ENCODE peak calls at places on chromosomes 16 and 17, in seven cellular contexts. B is stomach, X is colonic mucosa, J is OCI-LY7, V is heart right ventricle, Z is neural progenitor cell, P is cardiac muscle cell. R is an unnamed sample.

GRCh38 chr16:72246423-72246822 is 74.5 kb upstream of the PMFBP1 start:
- DNase-seq in B (no peak), X (no peak), J (peak; percentile 2), V (no peak), P (no peak), Z (no peak), R (no peak)

GRCh38 chr16:77574867-77575619 is 140.2 kb upstream of the ADAMTS18 start:
- DNase-seq in X (no peak), Z (no peak), V (peak; percentile 64), J (no peak), B (no peak), P (peak; percentile 71), R (no peak)

GRCh38 chr16:963913-964695 is 6.7 kb downstream of the LMF1 start:
- DNase-seq in V (no peak), Z (no peak), P (no peak), X (no peak), J (no peak), B (no peak), R (no peak)

GRCh38 chr16:58026705-58027340 is 1.3 kb downstream of the MMP15 start:
- DNase-seq in B (peak; percentile 39), X (peak; percentile 44), V (no peak), J (no peak), P (no peak), Z (peak; percentile 66), R (peak; percentile 71)

GRCh38 chr16:85910073-85910853 is 11.3 kb downstream of the IRF8 start:
- DNase-seq in V (no peak), P (no peak), X (no peak), Z (no peak), B (no peak), J (peak; percentile 78), R (no peak)

GRCh38 chr17:19448341-19449268 is 37.6 kb downstream of the RNF112 start:
- DNase-seq in X (no peak), B (no peak), V (no peak), P (peak; percentile 99), Z (no peak), J (no peak), R (no peak)

GRCh38 chr16:51648521-51648920 is 497.5 kb upstream of the SALL1 start:
- DNase-seq in X (no peak), J (no peak), B (no peak), Z (no peak), P (peak; percentile 46), V (no peak), R (no peak)

GRCh38 chr16:58451945-58452401 is 48.0 kb upstream of the NDRG4 start:
- DNase-seq in J (no peak), V (no peak), P (peak; percentile 44), X (no peak), Z (no peak), B (no peak), R (no peak)

GRCh38 chr17:9932481-9932880 is 27.4 kb upstream of the RCVRN start:
- DNase-seq in V (no peak), J (no peak), B (no peak), X (no peak), Z (no peak), P (peak; percentile 42), R (no peak)

GRCh38 chr17:62614142-62614541 is 13.3 kb upstream of the MRC2 start:
- DNase-seq in V (no peak), Z (no peak), P (peak; percentile 87), X (no peak), J (no peak), B (no peak), R (no peak)

GRCh38 chr16:89319883-89320716 is 102.6 kb downstream of the ZNF778 start:
- DNase-seq in B (peak; percentile 51), P (peak; percentile 71), J (no peak), V (no peak), X (no peak), Z (no peak), R (no peak)

GRCh38 chr17:2111691-2112090 is 56.8 kb downstream of the HIC1 start:
- DNase-seq in X (no peak), J (no peak), Z (no peak), V (no peak), B (peak; percentile 34), P (peak; percentile 95), R (no peak)

GRCh38 chr17:58531122-58531521 is 16.7 kb upstream of the MTMR4 start:
- DNase-seq in V (no peak), P (no peak), X (no peak), J (no peak), B (no peak), Z (peak; percentile 44), R (no peak)

GRCh38 chr16:29913514-29913913 is 12.5 kb downstream of the KCTD13 start:
- DNase-seq in X (no peak), B (no peak), Z (no peak), P (no peak), V (no peak), J (no peak), R (peak; percentile 13)

GRCh38 chr17:63841350-63842172 is 924 bp downstream of the SMARCD2 start:
- DNase-seq in J (peak; percentile 61), X (peak; percentile 70), V (peak; percentile 59), Z (peak; percentile 71), P (peak; percentile 71), B (peak; percentile 60), R (peak; percentile 80)

GRCh38 chr16:81545470-81546175 is 101.0 kb downstream of the CMIP start:
- DNase-seq in B (no peak), J (no peak), Z (no peak), V (no peak), P (no peak), X (no peak), R (peak; percentile 33)

GRCh38 chr17:46769531-46770438 is 48.7 kb downstream of the WNT3 start:
- DNase-seq in X (peak; percentile 15), B (peak; percentile 24), Z (no peak), P (no peak), V (no peak), J (no peak), R (no peak)

GRCh38 chr17:69470702-69471101 is 56.2 kb downstream of the MAP2K6 start:
- DNase-seq in B (no peak), V (no peak), J (no peak), P (no peak), X (peak; percentile 88), Z (no peak), R (no peak)

GRCh38 chr17:48047741-48048320 is 328 bp upstream of the NFE2L1 start:
- DNase-seq in X (peak; percentile 99), J (peak; percentile 99), V (peak; percentile 100), P (peak; percentile 100), B (peak; percentile 99), Z (peak; percentile 100), R (peak; percentile 99)

GRCh38 chr17:48047113-48047740 is 932 bp upstream of the NFE2L1 start:
- DNase-seq in Z (peak; percentile 49), B (no peak), J (peak; percentile 29), X (no peak), P (no peak), V (no peak), R (no peak)

GRCh38 chr17:48045270-48046001 is 2.7 kb upstream of the NFE2L1 start:
- DNase-seq in B (no peak), J (no peak), V (no peak), Z (no peak), P (no peak), X (peak; percentile 79), R (peak; percentile 37)

GRCh38 chr17:48044851-48045250 is 3.3 kb upstream of the NFE2L1 start:
- DNase-seq in B (no peak), Z (no peak), X (no peak), J (no peak), V (no peak), P (no peak), R (peak; percentile 5)

DNA sequence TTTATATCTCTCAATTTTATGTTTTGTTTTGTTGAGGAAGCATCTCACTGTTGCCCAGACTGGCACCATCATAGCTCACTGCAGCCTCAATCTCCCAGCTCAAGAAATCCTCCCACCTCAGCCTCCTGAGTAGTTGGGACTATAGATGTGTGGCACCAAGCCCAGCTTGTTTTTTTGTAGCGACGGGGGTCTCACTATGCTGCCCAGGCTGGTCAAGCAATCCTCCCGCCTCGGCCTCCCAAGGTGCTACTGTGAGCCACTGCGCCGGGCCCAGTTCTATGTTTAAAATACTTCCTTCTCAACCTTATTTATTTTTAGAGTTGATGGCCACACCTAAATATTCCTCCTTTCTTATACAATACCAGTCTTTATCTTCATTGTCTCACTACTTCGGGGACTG is 1.9 kb upstream of the NFE2L1 start:
- DNase-seq in B (no peak), X (no peak), V (no peak), P (no peak), Z (no peak), J (no peak), R (no peak)
- H3K4me3 ChIP-seq in B (no peak overlapping the region), X (no peak overlapping the region), V (no peak overlapping the region), P (no peak overlapping the region), Z (peak overlapping the region; percentile 93), J (peak overlapping the region; percentile 78), R (peak overlapping the region; percentile 91)

DNA sequence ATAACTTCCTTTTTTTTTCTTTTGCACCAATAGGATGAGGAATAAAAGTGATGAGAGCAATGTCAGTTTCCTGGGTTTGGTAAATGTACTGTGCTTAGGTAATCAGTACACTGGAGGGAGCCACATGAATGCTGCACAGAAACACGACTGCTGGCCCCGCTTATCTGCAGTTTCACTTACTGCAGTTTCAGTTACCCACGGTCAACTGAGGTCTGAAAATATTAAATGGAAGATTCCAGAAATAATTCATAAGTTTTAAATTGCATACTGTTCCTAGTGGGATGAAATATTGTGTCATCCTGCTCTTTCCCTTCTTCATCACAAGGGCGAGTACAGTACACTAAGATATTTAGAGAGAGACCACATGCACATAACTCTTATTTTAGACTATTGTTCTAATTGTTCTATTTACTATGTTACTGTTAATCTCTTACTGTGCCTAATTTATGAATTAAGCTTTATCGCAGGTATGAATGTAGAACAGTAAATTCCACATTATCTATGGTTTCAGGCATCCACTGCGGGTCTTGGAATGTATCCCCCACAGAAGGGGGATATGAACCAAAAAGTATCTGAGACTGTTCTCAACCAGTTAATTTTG is 6.4 kb upstream of the LGALS3BP start:
- DNase-seq in P (peak; percentile 80), Z (no peak), V (peak; percentile 53), B (peak; percentile 68), J (peak; percentile 47), X (peak; percentile 53), R (no peak)
- TF ChIP-seq CTCF in P (peak; percentile 54), Z (no peak), V (peak; percentile 49), B (no peak), J (peak; percentile 64), X (no peak), R (peak; percentile 44)

GRCh38 chr16:84504420-84505248 is at the start of gene MEAK7:
- DNase-seq in J (peak; percentile 98), V (peak; percentile 99), X (peak; percentile 100), P (peak; percentile 99), B (peak; percentile 99), Z (peak; percentile 99), R (peak; percentile 99)
- H3K27ac ChIP-seq in J (peak within 1 kb of the TSS; percentile 92), V (peak within 1 kb of the TSS; percentile 79), X (peak within 1 kb of the TSS; percentile 51), P (peak within 1 kb of the TSS; percentile 64), B (peak within 1 kb of the TSS; percentile 83), Z (no peak within 1 kb of the TSS), R (peak within 1 kb of the TSS; percentile 87)

DNA sequence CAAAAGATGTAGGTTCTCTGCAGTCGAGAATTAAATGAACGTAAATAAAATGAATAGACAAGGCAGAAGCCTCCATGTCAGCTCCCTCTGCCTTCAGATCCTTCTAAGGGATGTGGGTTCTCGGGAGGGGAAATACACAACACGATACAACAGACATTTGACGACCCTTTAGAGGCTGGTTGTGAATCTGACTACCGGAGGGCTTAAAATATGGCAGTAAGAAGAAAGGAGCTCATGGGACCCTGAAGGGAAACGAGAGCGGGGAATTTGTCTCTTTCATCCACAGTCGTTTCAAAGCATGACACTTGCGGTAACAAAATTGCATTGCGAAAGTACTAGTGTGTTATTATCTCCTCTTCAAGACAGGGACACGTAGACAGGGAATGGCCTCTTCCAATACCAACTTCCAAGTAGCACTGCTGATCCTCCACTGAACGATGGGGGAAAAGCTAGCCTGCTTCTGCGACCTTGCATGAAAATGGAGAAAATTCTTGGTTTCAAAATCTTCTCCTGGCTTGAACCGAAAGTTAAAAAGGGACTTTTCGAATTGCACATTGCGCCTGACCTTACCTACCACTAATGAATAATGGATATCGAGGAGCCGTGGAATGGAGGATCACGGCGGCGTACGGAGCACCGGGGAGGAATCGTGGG is 1.2 kb upstream of the TNRC6C start:
- DNase-seq in V (no peak), X (no peak), B (no peak), Z (peak; percentile 33), J (peak; percentile 30), P (peak; percentile 42), R (no peak)
- H3K4me3 ChIP-seq in V (peak overlapping the region; percentile 99), X (peak overlapping the region; percentile 74), B (peak overlapping the region; percentile 75), Z (peak overlapping the region; percentile 75), J (peak overlapping the region; percentile 85), P (peak overlapping the region; percentile 69), R (peak overlapping the region; percentile 72)